ENCODE peak calls at places on chromosomes 16 and 17, in four cellular contexts. One of them, this sample, is unnamed.
A peak's percentile ranks its signal among the peaks of the same experiment; 100 is the strongest.

GRCh38 chr17:39623356-39623950 is 3.3 kb upstream of the PPP1R1B start:
- DNase-seq in Calu3: no peak
- DNase-seq in left ventricle myocardium inferior: peak; percentile 85
- DNase-seq in astrocyte of the cerebellum: peak; percentile 12
- DNase-seq in this sample: peak; percentile 22

GRCh38 chr17:12406623-12407228 is 259.0 kb upstream of the MYOCD start:
- DNase-seq in left ventricle myocardium inferior: no peak
- DNase-seq in astrocyte of the cerebellum: no peak
- DNase-seq in Calu3: no peak
- DNase-seq in this sample: no peak

GRCh38 chr16:4103741-4104140 is 12.5 kb downstream of the ADCY9 start:
- DNase-seq in astrocyte of the cerebellum: no peak
- DNase-seq in Calu3: no peak
- DNase-seq in left ventricle myocardium inferior: no peak
- DNase-seq in this sample: no peak

GRCh38 chr16:56109205-56109604 is 82.1 kb upstream of the GNAO1 start:
- DNase-seq in Calu3: no peak
- DNase-seq in astrocyte of the cerebellum: no peak
- DNase-seq in left ventricle myocardium inferior: no peak
- DNase-seq in this sample: no peak

GRCh38 chr17:77506371-77506991 is 365.7 kb downstream of the SEC14L1 start:
- DNase-seq in left ventricle myocardium inferior: no peak
- DNase-seq in astrocyte of the cerebellum: no peak
- DNase-seq in Calu3: no peak
- DNase-seq in this sample: no peak

GRCh38 chr17:76452102-76452645 is 778 bp downstream of the UBE2O start:
- DNase-seq in astrocyte of the cerebellum: no peak
- DNase-seq in left ventricle myocardium inferior: no peak
- DNase-seq in Calu3: no peak
- DNase-seq in this sample: no peak

GRCh38 chr16:70254965-70255286 is 3.2 kb upstream of the EXOSC6 start:
- DNase-seq in astrocyte of the cerebellum: no peak
- DNase-seq in left ventricle myocardium inferior: no peak
- DNase-seq in Calu3: no peak
- DNase-seq in this sample: no peak

GRCh38 chr16:69118994-69119393 is 13.4 kb downstream of the CHTF8 start:
- DNase-seq in Calu3: no peak
- DNase-seq in left ventricle myocardium inferior: no peak
- DNase-seq in astrocyte of the cerebellum: no peak
- DNase-seq in this sample: no peak

GRCh38 chr17:82241183-82241925 is 12.5 kb downstream of the SLC16A3 start:
- DNase-seq in Calu3: peak; percentile 48
- DNase-seq in astrocyte of the cerebellum: no peak
- DNase-seq in left ventricle myocardium inferior: peak; percentile 82
- DNase-seq in this sample: no peak

GRCh38 chr17:792277-792676 is 10.1 kb downstream of the MRM3 start:
- DNase-seq in astrocyte of the cerebellum: no peak
- DNase-seq in Calu3: no peak
- DNase-seq in left ventricle myocardium inferior: no peak
- DNase-seq in this sample: no peak

GRCh38 chr16:11058820-11059219 is 114.5 kb downstream of the CLEC16A start:
- DNase-seq in Calu3: peak; percentile 44
- DNase-seq in left ventricle myocardium inferior: no peak
- DNase-seq in astrocyte of the cerebellum: no peak
- DNase-seq in this sample: no peak

GRCh38 chr16:56278196-56278855 is 87.0 kb downstream of the GNAO1 start:
- DNase-seq in astrocyte of the cerebellum: no peak
- DNase-seq in left ventricle myocardium inferior: no peak
- DNase-seq in Calu3: no peak
- DNase-seq in this sample: no peak

DNA sequence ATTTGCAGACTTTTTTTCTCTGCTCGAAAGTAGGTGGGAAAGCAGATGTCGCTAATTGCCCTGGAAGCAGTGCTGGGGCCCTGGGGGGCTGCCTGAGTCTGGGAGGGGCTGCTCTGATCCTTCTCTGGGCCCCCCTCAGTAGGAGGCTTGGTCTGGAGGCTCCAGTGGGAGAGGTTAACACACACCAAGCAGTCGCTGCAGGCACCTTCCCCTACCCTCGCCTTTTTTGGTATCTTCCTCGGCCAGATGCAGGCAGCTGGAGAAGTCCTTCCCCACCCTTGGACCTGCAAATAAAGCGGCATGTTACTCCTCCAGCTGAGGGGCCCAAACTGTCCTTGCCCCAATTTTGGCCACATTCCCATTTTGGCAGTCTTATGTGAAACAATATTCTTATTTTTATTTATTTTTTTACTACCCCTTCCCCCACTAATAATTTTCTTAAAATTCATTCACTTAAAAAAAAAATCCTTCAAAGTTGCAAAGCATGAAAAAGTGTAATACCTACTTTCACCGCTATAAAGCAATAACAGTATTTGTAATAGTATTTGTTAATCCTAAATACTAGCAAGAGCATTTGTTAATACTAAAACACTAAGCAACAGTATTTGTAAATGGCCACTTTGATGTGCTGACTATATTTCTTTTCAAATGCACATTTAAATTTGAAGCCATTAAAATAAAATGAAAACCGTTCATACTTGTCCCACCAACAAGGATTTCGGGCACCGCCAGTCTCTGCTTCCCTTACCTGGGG is 15.0 kb downstream of the C16orf46 start:
- DNase-seq in left ventricle myocardium inferior: no peak
- DNase-seq in astrocyte of the cerebellum: no peak
- DNase-seq in Calu3: no peak
- DNase-seq in this sample: no peak
- TF ChIP-seq CTCF in left ventricle myocardium inferior: no peak
- TF ChIP-seq CTCF in astrocyte of the cerebellum: no peak
- TF ChIP-seq CTCF in Calu3: no peak
- TF ChIP-seq CTCF in this sample: no peak

DNA sequence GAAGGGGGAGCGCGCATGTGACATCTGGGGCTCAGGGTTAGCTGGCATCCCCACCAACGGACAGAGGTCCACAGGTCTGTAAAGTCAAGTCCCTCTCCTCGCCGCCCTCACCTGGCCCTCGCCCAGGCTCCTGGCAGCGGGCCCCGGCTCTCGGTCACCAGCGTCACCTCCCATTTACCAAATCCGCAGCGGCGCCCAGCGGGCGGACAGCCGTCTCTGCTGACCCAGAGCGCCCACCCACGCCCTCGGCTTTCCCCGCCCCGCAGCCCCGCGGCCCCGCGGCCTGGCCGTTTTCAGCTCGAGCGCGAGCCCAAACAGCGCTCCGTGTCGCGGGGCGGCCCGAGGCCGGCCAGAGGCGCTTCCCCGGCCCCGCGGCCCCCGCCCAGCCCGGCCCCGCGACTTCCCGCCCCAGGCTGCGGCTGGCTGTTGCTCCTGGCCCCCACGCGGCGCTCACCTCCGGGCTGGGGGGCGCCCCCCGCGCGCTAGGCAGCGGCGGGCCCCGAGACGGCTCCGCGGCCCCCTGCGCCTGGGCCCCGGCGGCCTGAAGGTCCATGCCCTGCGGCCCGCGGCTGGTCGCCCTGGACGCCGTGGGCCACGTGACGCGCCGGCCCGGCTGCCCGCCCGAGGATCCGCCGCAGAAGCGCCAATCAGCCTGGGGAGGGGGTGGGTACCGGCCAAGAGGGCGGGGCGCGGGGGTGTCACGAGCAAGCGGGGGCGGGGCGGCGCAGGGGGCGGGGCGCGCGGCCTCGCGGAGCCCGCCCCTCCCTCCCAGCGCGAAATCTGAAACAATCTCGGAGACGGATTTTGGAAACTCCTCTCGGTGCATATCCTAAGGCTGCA is at the start of gene COPRS:
- DNase-seq in Calu3: peak; percentile 88
- DNase-seq in left ventricle myocardium inferior: peak; percentile 93
- DNase-seq in astrocyte of the cerebellum: peak; percentile 50
- DNase-seq in this sample: peak; percentile 72
- TF ChIP-seq CTCF in Calu3: no peak
- TF ChIP-seq CTCF in left ventricle myocardium inferior: peak; percentile 24
- TF ChIP-seq CTCF in astrocyte of the cerebellum: no peak
- TF ChIP-seq CTCF in this sample: no peak

GRCh38 chr16:89132194-89133005 is 38.7 kb downstream of the ACSF3 start:
- DNase-seq in astrocyte of the cerebellum: no peak
- DNase-seq in Calu3: no peak
- DNase-seq in left ventricle myocardium inferior: peak; percentile 4
- DNase-seq in this sample: no peak
- TF ChIP-seq CTCF in astrocyte of the cerebellum: no peak
- TF ChIP-seq CTCF in Calu3: no peak
- TF ChIP-seq CTCF in left ventricle myocardium inferior: no peak
- TF ChIP-seq CTCF in this sample: no peak

GRCh38 chr16:51389881-51390280 is 238.8 kb upstream of the SALL1 start:
- DNase-seq in left ventricle myocardium inferior: no peak
- DNase-seq in Calu3: no peak
- DNase-seq in astrocyte of the cerebellum: no peak
- DNase-seq in this sample: no peak

GRCh38 chr16:51388516-51388951 is 237.5 kb upstream of the SALL1 start:
- DNase-seq in Calu3: no peak
- DNase-seq in left ventricle myocardium inferior: no peak
- DNase-seq in astrocyte of the cerebellum: no peak
- DNase-seq in this sample: no peak

GRCh38 chr16:51382940-51383339 is 231.9 kb upstream of the SALL1 start:
- DNase-seq in astrocyte of the cerebellum: no peak
- DNase-seq in left ventricle myocardium inferior: no peak
- DNase-seq in Calu3: no peak
- DNase-seq in this sample: no peak

GRCh38 chr16:51382215-51382614 is 231.1 kb upstream of the SALL1 start:
- DNase-seq in Calu3: peak; percentile 30
- DNase-seq in astrocyte of the cerebellum: no peak
- DNase-seq in left ventricle myocardium inferior: no peak
- DNase-seq in this sample: no peak

GRCh38 chr16:51383909-51384308 is 232.8 kb upstream of the SALL1 start:
- DNase-seq in astrocyte of the cerebellum: no peak
- DNase-seq in Calu3: peak; percentile 54
- DNase-seq in left ventricle myocardium inferior: no peak
- DNase-seq in this sample: no peak
- TF ChIP-seq CTCF in astrocyte of the cerebellum: no peak
- TF ChIP-seq CTCF in Calu3: no peak
- TF ChIP-seq CTCF in left ventricle myocardium inferior: no peak
- TF ChIP-seq CTCF in this sample: no peak